ENCODE peak calls at places on chromosomes 12 and 14, in eight cellular contexts. C, R, W, U, K, B, L and J are unnamed samples.

GRCh38 chr12:49296836-49297694 is 2.1 kb downstream of the PRPH start:
- DNase-seq in W (peak; percentile 73), U (peak; percentile 40), R (peak; percentile 48), C (no peak), K (no peak), L (no peak), B (peak; percentile 37), J (peak; percentile 39)

GRCh38 chr14:35149239-35149638 is 26.9 kb downstream of the PRORP start:
- DNase-seq in R (no peak), U (no peak), L (no peak), C (no peak), K (no peak), W (no peak), B (no peak), J (no peak)

GRCh38 chr14:101360045-101360931 is 201.0 kb upstream of the DIO3 start:
- DNase-seq in K (no peak), W (no peak), U (no peak), L (no peak), C (peak; percentile 19), R (no peak), B (no peak), J (no peak)

GRCh38 chr14:68210729-68211299 is 391.2 kb downstream of the RAD51B start:
- DNase-seq in C (no peak), U (no peak), R (peak; percentile 100), W (peak; percentile 79), K (peak; percentile 68), L (peak; percentile 94), B (no peak), J (peak; percentile 84)

GRCh38 chr12:20523658-20524057 is 155.3 kb downstream of the PDE3A start:
- DNase-seq in C (no peak), L (no peak), U (no peak), K (no peak), R (no peak), B (no peak), W (no peak), J (no peak)

GRCh38 chr12:52879394-52880351 is 25.2 kb downstream of the KRT8 start:
- DNase-seq in L (peak; percentile 75), K (peak; percentile 60), C (peak; percentile 86), B (peak; percentile 38), R (peak; percentile 85), U (peak; percentile 67), W (peak; percentile 94), J (peak; percentile 75)

GRCh38 chr12:123798518-123798917 is 36.4 kb downstream of the DNAH10 start:
- DNase-seq in R (no peak), K (no peak), C (no peak), W (no peak), B (no peak), L (no peak), U (no peak), J (no peak)

GRCh38 chr14:93889739-93890138 is 37.4 kb upstream of the FAM181A start:
- DNase-seq in B (no peak), C (no peak), R (no peak), W (no peak), K (no peak), L (no peak), U (no peak), J (no peak)

GRCh38 chr12:108019862-108020261 is 109.2 kb upstream of the WSCD2 start:
- DNase-seq in B (no peak), L (no peak), U (no peak), C (no peak), R (no peak), W (no peak), K (no peak), J (no peak)

GRCh38 chr12:591167-591570 is 72.1 kb downstream of the NINJ2 start:
- DNase-seq in C (no peak), W (no peak), U (no peak), B (no peak), K (no peak), L (no peak), R (no peak), J (no peak)

GRCh38 chr12:46531059-46531785 is 158.6 kb upstream of the SLC38A2 start:
- DNase-seq in R (no peak), L (no peak), U (no peak), K (no peak), B (no peak), C (no peak), W (no peak), J (no peak)

GRCh38 chr12:1217191-1217949 is 226.3 kb downstream of the ERC1 start:
- DNase-seq in R (peak; percentile 37), B (no peak), U (no peak), C (no peak), L (peak; percentile 71), W (peak; percentile 79), K (no peak), J (no peak)

GRCh38 chr12:3636328-3636727 is 116.6 kb downstream of the CRACR2A start:
- DNase-seq in R (no peak), U (no peak), K (no peak), B (no peak), L (no peak), W (no peak), C (no peak), J (no peak)

GRCh38 chr14:100851946-100852620 is 26.2 kb downstream of the MEG3 start:
- DNase-seq in K (no peak), U (no peak), B (no peak), C (no peak), R (no peak), W (no peak), L (no peak), J (no peak)

GRCh38 chr12:14841761-14842160 is 1.6 kb downstream of the ART4 start:
- DNase-seq in K (no peak), C (peak; percentile 69), U (no peak), B (no peak), W (peak; percentile 84), R (peak; percentile 87), L (peak; percentile 62), J (no peak)

GRCh38 chr14:53670701-53671100 is 285.9 kb downstream of the BMP4 start:
- DNase-seq in W (peak; percentile 49), K (no peak), B (no peak), L (peak; percentile 88), C (no peak), U (no peak), R (peak; percentile 65), J (no peak)

GRCh38 chr12:94560416-94561221 is 89.7 kb downstream of the TMCC3 start:
- DNase-seq in W (peak; percentile 93), L (peak; percentile 67), C (peak; percentile 24), B (no peak), U (peak; percentile 21), R (peak; percentile 88), K (no peak), J (peak; percentile 94)

GRCh38 chr14:62691613-62692489 is 353.4 kb downstream of the KCNH5 start:
- DNase-seq in B (peak; percentile 89), C (peak; percentile 45), R (peak; percentile 63), L (peak; percentile 44), W (peak; percentile 97), K (no peak), U (no peak), J (no peak)